ENCODE peak calls at places on chromosomes 5 and 9, in six cellular contexts. X is NCI-H1417; R is stimulated activated CD4-positive, alpha-beta T cell treated with anti-CD3 and anti-CD28 coated beads, Interleukin-12 subunit alpha, Interleukin-12 subunit beta, amount 100 ng/mL, for 4 hours; M is activated CD8-positive, alpha-beta T cell treated with anti-CD3 and anti-CD28 coated beads for 36 hours; F is glutamatergic neuron; Q is A549. B is an unnamed sample.

GRCh38 chr5:57441557-57441956 is 41.1 kb downstream of the ACTBL2 start:
- DNase-seq in X (no peak), R (no peak), M (no peak), F (no peak), Q (peak; percentile 28), B (peak; percentile 89)

GRCh38 chr9:78158286-78158685 is 77.6 kb upstream of the CEP78 start:
- DNase-seq in X (no peak), R (no peak), M (no peak), F (no peak), Q (no peak), B (no peak)

GRCh38 chr5:153998768-153999167 is 39.9 kb downstream of the FAM114A2 start:
- DNase-seq in X (no peak), R (no peak), M (no peak), F (no peak), Q (no peak), B (no peak)

GRCh38 chr9:77726814-77727213 is 78.7 kb upstream of the GNA14 start:
- DNase-seq in X (no peak), R (no peak), M (no peak), F (no peak), Q (no peak), B (no peak)

GRCh38 chr9:83070257-83070656 is 7.3 kb upstream of the RASEF start:
- DNase-seq in X (no peak), R (no peak), M (no peak), F (no peak), Q (no peak), B (peak; percentile 20)

GRCh38 chr5:56565693-56566092 is 249.7 kb upstream of the MAP3K1 start:
- DNase-seq in X (no peak), R (no peak), M (no peak), F (no peak), Q (no peak), B (no peak)

GRCh38 chr9:83669067-83669466 is 38.7 kb downstream of the UBQLN1 start:
- DNase-seq in X (no peak), R (no peak), M (no peak), F (no peak), Q (no peak), B (no peak)

GRCh38 chr9:93258818-93259489 is 75.0 kb downstream of the WNK2 start:
- DNase-seq in X (no peak), R (no peak), M (no peak), F (peak; percentile 22), Q (no peak), B (no peak)

GRCh38 chr5:77852514-77853352 is 76.6 kb upstream of the TBCA start:
- DNase-seq in X (no peak), R (no peak), M (peak; percentile 56), F (peak; percentile 76), Q (peak; percentile 65), B (peak; percentile 65)

GRCh38 chr5:95761771-95762680 is 30.9 kb downstream of the RHOBTB3 start:
- DNase-seq in X (no peak), R (no peak), M (no peak), F (peak; percentile 35), Q (no peak), B (peak; percentile 72)

GRCh38 chr5:38931731-38932130 is 85.9 kb downstream of the OSMR start:
- DNase-seq in X (no peak), R (no peak), M (no peak), F (no peak), Q (no peak), B (no peak)

GRCh38 chr5:31638286-31638685 is 645 bp upstream of the PDZD2 start:
- DNase-seq in X (no peak), R (no peak), M (no peak), F (no peak), Q (no peak), B (no peak)

GRCh38 chr9:85321561-85321960 is 420.2 kb downstream of the AGTPBP1 start:
- DNase-seq in X (no peak), R (no peak), M (no peak), F (no peak), Q (no peak), B (peak; percentile 83)

GRCh38 chr5:65730910-65731309 is 8.9 kb downstream of the NLN start:
- DNase-seq in X (no peak), R (no peak), M (no peak), F (no peak), Q (no peak), B (no peak)

GRCh38 chr5:5666389-5666788 is 243.9 kb downstream of the ICE1 start:
- DNase-seq in X (no peak), R (no peak), M (no peak), F (peak; percentile 63), Q (no peak), B (no peak)

GRCh38 chr9:75027187-75028107 is 646 bp downstream of the CARNMT1 start:
- DNase-seq in X (no peak), R (peak; percentile 42), M (peak; percentile 66), F (peak; percentile 71), Q (peak; percentile 61), B (no peak)

GRCh38 chr5:172173771-172174170 is 14.3 kb downstream of the STK10 start:
- DNase-seq in X (no peak), R (peak; percentile 59), M (peak; percentile 87), F (no peak), Q (no peak), B (no peak)

GRCh38 chr9:99234618-99235017 is 12.5 kb downstream of the SEC61B start:
- DNase-seq in X (no peak), R (no peak), M (no peak), F (no peak), Q (no peak), B (no peak)

GRCh38 chr5:82147860-82148573 is 130.1 kb downstream of the RPS23 start:
- DNase-seq in X (no peak), R (no peak), M (no peak), F (no peak), Q (no peak), B (no peak)

B was measured in kidney glomerular epithelial cell.